ENCODE peak calls at places on chromosomes 4 and X, in nine cellular contexts. F is lower leg skin, V is AG10803, G is HL-60, E is foreskin fibroblast, H is hepatocyte, T is Panc1, R is A673, X is GM23338. K is an unnamed sample.

GRCh38 chrX:46994096-46994495 is 81.9 kb downstream of the JADE3 start:
- DNase-seq in V (peak; percentile 1), H (no peak), T (no peak), F (no peak), X (no peak), G (no peak), E (peak; percentile 3), R (no peak), K (no peak)

GRCh38 chr4:57442834-57443291 is 332.7 kb upstream of the IGFBP7 start:
- DNase-seq in X (peak; percentile 83), R (no peak), H (peak; percentile 77), F (no peak), T (peak; percentile 39), E (peak; percentile 32), G (no peak), V (peak; percentile 21), K (peak; percentile 29)

GRCh38 chrX:38817004-38817703 is 15.9 kb downstream of the MID1IP1 start:
- DNase-seq in X (peak; percentile 42), F (peak; percentile 22), G (no peak), R (peak; percentile 22), E (peak; percentile 55), T (no peak), H (peak; percentile 48), V (peak; percentile 43), K (no peak)

GRCh38 chr4:184166736-184167135 is 50.9 kb downstream of the ENPP6 start:
- DNase-seq in G (no peak), V (no peak), E (no peak), R (no peak), X (peak; percentile 52), F (no peak), H (no peak), T (no peak), K (no peak)

GRCh38 chrX:130637591-130637990 is 235.8 kb downstream of the RBMX2 start:
- DNase-seq in F (no peak), R (no peak), V (peak; percentile 71), E (peak; percentile 56), G (no peak), H (no peak), T (no peak), X (no peak), K (no peak)

GRCh38 chr4:87804871-87805270 is 5.5 kb downstream of the IBSP start:
- DNase-seq in R (no peak), F (no peak), V (no peak), E (no peak), X (no peak), G (no peak), T (no peak), H (no peak), K (no peak)

GRCh38 chrX:1506916-1507315 is 30.1 kb downstream of the P2RY8 start:
- DNase-seq in G (no peak), E (no peak), T (no peak), F (no peak), V (no peak), R (no peak), X (no peak), H (no peak), K (no peak)

GRCh38 chr4:114208747-114209146 is 229.3 kb upstream of the ARSJ start:
- DNase-seq in H (no peak), E (peak; percentile 65), G (no peak), X (no peak), T (no peak), F (no peak), R (no peak), V (peak; percentile 44), K (peak; percentile 12)

GRCh38 chr4:105088110-105088879 is 58.4 kb upstream of the TET2 start:
- DNase-seq in G (no peak), F (peak; percentile 14), H (peak; percentile 24), T (no peak), R (peak; percentile 79), X (peak; percentile 62), E (peak; percentile 78), V (peak; percentile 92), K (peak; percentile 75)

GRCh38 chr4:10698172-10698571 is 13.6 kb upstream of the CLNK start:
- DNase-seq in V (no peak), E (no peak), X (no peak), G (no peak), F (no peak), R (no peak), H (no peak), T (no peak), K (no peak)

GRCh38 chr4:78775278-78776030 is 696 bp upstream of the BMP2K start:
- DNase-seq in T (peak; percentile 15), G (peak; percentile 64), R (peak; percentile 78), V (peak; percentile 81), E (peak; percentile 93), H (peak; percentile 93), F (peak; percentile 83), X (peak; percentile 88), K (peak; percentile 72)

GRCh38 chr4:117640836-117641235 is 393.4 kb upstream of the NDST3 start:
- DNase-seq in G (no peak), H (no peak), F (no peak), T (no peak), V (no peak), E (no peak), X (no peak), R (no peak), K (no peak)

GRCh38 chr4:147786031-147786430 is 54.1 kb downstream of the ARHGAP10 start:
- DNase-seq in G (no peak), E (no peak), F (no peak), T (no peak), V (no peak), H (no peak), X (no peak), R (peak; percentile 39), K (no peak)

DNA sequence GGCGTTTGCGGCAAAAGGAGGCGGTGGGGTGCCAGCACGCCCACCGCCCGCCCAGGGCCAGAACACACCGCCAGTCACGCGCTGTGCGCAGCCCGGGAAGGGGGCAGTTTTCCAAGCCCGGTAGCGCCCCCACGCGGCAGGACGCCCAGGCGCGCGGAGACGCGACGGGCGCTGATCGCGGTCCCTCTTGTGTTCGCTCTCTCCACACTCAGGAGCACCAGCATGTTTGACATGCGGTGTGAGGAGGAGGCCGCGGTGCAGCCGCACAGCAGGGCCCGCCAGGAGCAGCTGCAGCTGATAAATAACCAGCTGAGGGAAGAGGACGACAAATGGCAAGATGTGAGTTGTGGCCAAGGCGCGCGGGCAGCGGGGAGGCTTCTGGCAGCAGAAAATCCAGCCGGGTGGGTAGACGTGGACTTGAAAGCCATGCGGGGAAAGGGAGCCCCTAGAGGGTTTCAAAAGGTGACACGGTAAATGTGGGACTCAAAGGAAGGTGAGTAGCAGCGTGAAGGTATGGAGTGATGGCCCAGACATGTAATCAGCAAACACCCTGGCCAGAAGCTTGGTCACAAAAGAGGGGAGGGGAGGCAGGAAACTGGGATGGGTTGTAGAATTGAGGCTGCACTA is 104.1 kb downstream of the PHOX2B start:
- DNase-seq in X (peak; percentile 90), T (no peak), H (peak; percentile 84), V (peak; percentile 24), F (peak; percentile 58), G (no peak), E (peak; percentile 74), R (peak; percentile 79), K (no peak)
- H3K4me3 ChIP-seq in X (peak overlapping the region; percentile 53), T (no peak overlapping the region), H (no peak overlapping the region), V (no peak overlapping the region), F (no peak overlapping the region), G (no peak overlapping the region), E (peak overlapping the region; percentile 2), R (no peak overlapping the region), K (no peak overlapping the region)

GRCh38 chr4:26496207-26496783 is 6.0 kb upstream of the CCKAR start:
- DNase-seq in F (no peak), R (no peak), X (peak; percentile 24), V (no peak), G (no peak), E (peak; percentile 52), H (no peak), T (no peak), K (no peak)
- TF ChIP-seq CTCF in F (no peak), R (no peak), X (peak; percentile 11), V (peak; percentile 30), G (no peak), E (no peak), H (no peak), T (peak; percentile 16), K (no peak)

GRCh38 chr4:6939761-6940743 is 30.4 kb downstream of the TBC1D14 start:
- DNase-seq in R (no peak), F (no peak), T (no peak), E (no peak), H (no peak), G (no peak), X (no peak), V (no peak), K (no peak)

GRCh38 chr4:6942238-6942800 is 32.7 kb downstream of the TBC1D14 start:
- DNase-seq in G (peak; percentile 75), H (peak; percentile 87), V (peak; percentile 97), E (peak; percentile 91), R (peak; percentile 39), F (no peak), X (no peak), T (no peak), K (peak; percentile 90)

GRCh38 chr4:6938758-6939201 is 29.2 kb downstream of the TBC1D14 start:
- DNase-seq in H (no peak), R (no peak), E (peak; percentile 60), F (no peak), V (no peak), T (no peak), X (no peak), G (no peak), K (no peak)

GRCh38 chr4:6941796-6942195 is 32.2 kb downstream of the TBC1D14 start:
- DNase-seq in T (no peak), H (no peak), V (no peak), X (no peak), F (no peak), G (no peak), E (no peak), R (no peak), K (peak; percentile 65)

DNA sequence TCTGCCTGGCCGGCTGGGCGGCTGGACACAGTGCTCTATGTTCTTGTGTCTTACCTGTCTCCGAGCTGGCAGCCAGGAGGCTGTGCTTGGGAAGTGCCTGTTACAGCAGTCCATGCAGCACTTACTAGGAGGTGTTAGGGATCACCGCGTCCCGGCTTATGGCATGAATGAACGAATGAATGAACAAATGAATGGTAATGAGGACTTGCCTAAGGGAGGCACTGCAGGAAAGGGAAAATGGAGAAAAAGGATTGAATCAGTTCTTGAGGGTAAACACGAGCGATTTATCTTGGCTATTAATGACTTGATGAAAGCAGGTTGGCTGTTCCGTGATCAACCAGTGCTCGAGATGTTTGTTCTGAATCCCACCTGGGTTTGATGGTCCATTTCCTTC is 31.1 kb downstream of the TBC1D14 start:
- DNase-seq in R (no peak), E (no peak), F (no peak), X (no peak), V (no peak), H (no peak), T (no peak), G (no peak), K (no peak)
- H3K4me3 ChIP-seq in R (no peak overlapping the region), E (no peak overlapping the region), F (no peak overlapping the region), X (no peak overlapping the region), V (no peak overlapping the region), H (no peak overlapping the region), T (no peak overlapping the region), G (no peak overlapping the region), K (no peak overlapping the region)

DNA sequence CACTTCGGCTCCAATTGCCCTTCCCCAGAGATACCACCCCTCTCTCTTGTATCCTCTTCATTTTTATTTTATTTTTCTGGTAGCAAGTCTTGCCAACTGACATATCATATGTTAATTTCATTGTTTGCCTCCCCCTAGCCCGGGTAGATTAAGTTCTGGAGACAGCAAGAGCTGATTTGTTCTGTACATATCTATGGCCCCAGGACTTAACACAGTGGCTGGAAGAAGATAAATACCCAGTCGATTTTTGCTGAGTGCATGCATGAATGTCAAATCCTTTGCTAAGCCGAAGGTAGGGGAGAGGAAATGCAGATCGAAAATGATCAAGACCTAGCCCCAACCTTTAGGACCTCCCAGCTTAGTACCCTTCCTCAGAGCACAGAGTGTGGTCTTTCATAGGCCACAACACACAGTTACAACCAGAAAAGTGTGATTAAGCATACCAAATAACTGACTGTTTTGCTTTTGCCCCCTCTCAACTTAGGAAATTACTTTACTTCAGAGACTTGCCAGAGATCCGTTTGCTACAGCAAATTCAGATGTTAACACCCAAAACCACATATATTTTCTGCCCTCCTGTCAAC is 58.7 kb upstream of the KLF3 start:
- DNase-seq in E (no peak), X (no peak), T (no peak), V (no peak), R (no peak), H (no peak), G (no peak), F (no peak), K (no peak)
- TF ChIP-seq CTCF in E (no peak), X (no peak), T (no peak), V (no peak), R (no peak), H (no peak), G (no peak), F (no peak), K (no peak)